ENCODE peak calls at places on chromosome 1, in five cellular contexts. T is WTC11, I is BE2C, Y is brain microvascular endothelial cell, O is stomach. N is an unnamed sample.

GRCh38 chr1:113758631-113759340 is 500 bp downstream of the PHTF1 start:
- DNase-seq in T (peak), I (peak), Y (no peak), O (peak), N (peak)

GRCh38 chr1:161792740-161793139 is 26.6 kb downstream of the ATF6 start:
- DNase-seq in T (no peak), I (no peak), Y (peak), O (no peak), N (no peak)

GRCh38 chr1:2427976-2428375 is 15.6 kb upstream of the PEX10 start:
- DNase-seq in T (no peak), I (no peak), Y (no peak), O (no peak), N (no peak)

GRCh38 chr1:11458811-11459275 is 20.1 kb upstream of the DISP3 start:
- DNase-seq in T (no peak), I (peak), Y (no peak), O (peak), N (no peak)

GRCh38 chr1:235326719-235327558 is 1.0 kb downstream of the ARID4B start:
- DNase-seq in T (peak), I (peak), Y (no peak), O (peak), N (peak)

GRCh38 chr1:200473698-200474371 is 64.0 kb upstream of the ZNF281 start:
- DNase-seq in T (no peak), I (peak), Y (no peak), O (no peak), N (no peak)

GRCh38 chr1:42748461-42749410 is 8.7 kb upstream of the CLDN19 start:
- DNase-seq in T (peak), I (no peak), Y (no peak), O (peak), N (no peak)

GRCh38 chr1:30525980-30526651 is 197.3 kb downstream of the MATN1 start:
- DNase-seq in T (no peak), I (peak), Y (peak), O (peak), N (no peak)

GRCh38 chr1:91502138-91502881 is 1.7 kb downstream of the CDC7 start:
- DNase-seq in T (no peak), I (no peak), Y (no peak), O (no peak), N (no peak)

GRCh38 chr1:114154146-114154962 is 685 bp upstream of the SYT6 start:
- DNase-seq in T (peak), I (peak), Y (no peak), O (no peak), N (peak)

GRCh38 chr1:5648410-5649165 is 343.6 kb downstream of the NPHP4 start:
- DNase-seq in T (no peak), I (no peak), Y (no peak), O (peak), N (no peak)

GRCh38 chr1:41749992-41750745 is 168.6 kb downstream of the HIVEP3 start:
- DNase-seq in T (no peak), I (no peak), Y (no peak), O (no peak), N (no peak)

GRCh38 chr1:196466656-196467055 is 141.6 kb downstream of the KCNT2 start:
- DNase-seq in T (no peak), I (no peak), Y (peak), O (no peak), N (no peak)

GRCh38 chr1:181647314-181648035 is 164.2 kb downstream of the CACNA1E start:
- DNase-seq in T (no peak), I (no peak), Y (no peak), O (peak), N (no peak)

GRCh38 chr1:2451744-2452582 is 24.1 kb upstream of the PLCH2 start:
- DNase-seq in T (no peak), I (no peak), Y (peak), O (no peak), N (no peak)

GRCh38 chr1:32363713-32364112 is 1.4 kb downstream of the TSSK3 start:
- DNase-seq in T (no peak), I (no peak), Y (no peak), O (no peak), N (no peak)

GRCh38 chr1:214316597-214316996 is 35.6 kb downstream of the SMYD2 start:
- DNase-seq in T (peak), I (no peak), Y (peak), O (no peak), N (no peak)

GRCh38 chr1:216600730-216601426 is 122.4 kb downstream of the ESRRG start:
- DNase-seq in T (peak), I (peak), Y (peak), O (peak), N (peak)

GRCh38 chr1:195188821-195189220 is 1419.4 kb downstream of the KCNT2 start:
- DNase-seq in T (no peak), I (no peak), Y (peak), O (no peak), N (no peak)

GRCh38 chr1:55421317-55421716 is 206.2 kb upstream of the USP24 start:
- DNase-seq in T (no peak), I (no peak), Y (no peak), O (no peak), N (no peak)

GRCh38 chr1:192700834-192701271 is 64.9 kb downstream of the RGS13 start:
- DNase-seq in T (no peak), I (no peak), Y (peak), O (no peak), N (no peak)

GRCh38 chr1:213934642-213935041 is 53.1 kb upstream of the PROX1 start:
- DNase-seq in T (no peak), I (peak), Y (no peak), O (peak), N (no peak)

GRCh38 chr1:154751690-154752089 is 118.4 kb downstream of the KCNN3 start:
- DNase-seq in T (no peak), I (no peak), Y (no peak), O (peak), N (no peak)

GRCh38 chr1:172109357-172109756 is 268.1 kb downstream of the DNM3 start:
- DNase-seq in T (no peak), I (peak), Y (no peak), O (no peak), N (no peak)

GRCh38 chr1:119298687-119299086 is 69.9 kb upstream of the HAO2 start:
- DNase-seq in T (no peak), I (no peak), Y (peak), O (no peak), N (no peak)

GRCh38 chr1:209576798-209577197 is 6.7 kb upstream of the CAMK1G start:
- DNase-seq in T (peak), I (peak), Y (peak), O (peak), N (peak)

GRCh38 chr1:237901284-237901870 is 10.7 kb upstream of the ZP4 start:
- DNase-seq in T (peak), I (peak), Y (no peak), O (no peak), N (no peak)

DNA sequence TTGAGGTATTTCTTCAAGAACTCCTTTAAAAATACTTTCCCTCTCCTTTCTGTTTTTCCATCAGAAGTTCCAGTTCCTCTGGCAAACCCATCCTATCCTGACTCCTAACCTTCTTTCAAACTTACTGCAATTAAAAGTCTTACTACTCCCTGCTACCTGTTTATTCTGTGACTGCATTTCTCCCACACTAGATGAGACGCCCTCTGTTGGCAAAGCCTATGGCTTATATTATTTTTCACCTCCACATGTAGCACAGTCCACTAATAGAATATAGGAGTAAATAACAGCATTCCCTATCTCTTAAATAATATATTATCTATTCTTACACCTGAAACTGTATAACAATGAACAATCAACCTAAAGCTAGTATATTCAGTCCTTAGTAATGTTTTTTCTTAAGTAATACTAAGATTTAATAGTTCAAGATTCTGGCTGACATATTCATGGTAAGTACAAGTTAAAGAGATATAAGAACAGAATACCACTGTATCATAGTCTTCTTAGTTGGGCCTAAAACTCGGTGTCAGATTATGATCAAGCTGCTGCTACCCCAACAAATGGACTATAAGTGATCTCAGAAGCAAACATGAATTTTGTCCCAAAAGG is 54.8 kb downstream of the RAB3GAP2 start:
- DNase-seq in T (no peak), I (no peak), Y (no peak), O (no peak), N (no peak)
- TF ChIP-seq CTCF in T (peak), I (peak), Y (peak), O (no peak), N (peak)

GRCh38 chr1:245079021-245079609 is 75.7 kb upstream of the KIF26B start:
- DNase-seq in T (no peak), I (peak), Y (peak), O (no peak), N (no peak)
- TF ChIP-seq CTCF in T (no peak), I (peak), Y (peak), O (no peak), N (peak)

DNA sequence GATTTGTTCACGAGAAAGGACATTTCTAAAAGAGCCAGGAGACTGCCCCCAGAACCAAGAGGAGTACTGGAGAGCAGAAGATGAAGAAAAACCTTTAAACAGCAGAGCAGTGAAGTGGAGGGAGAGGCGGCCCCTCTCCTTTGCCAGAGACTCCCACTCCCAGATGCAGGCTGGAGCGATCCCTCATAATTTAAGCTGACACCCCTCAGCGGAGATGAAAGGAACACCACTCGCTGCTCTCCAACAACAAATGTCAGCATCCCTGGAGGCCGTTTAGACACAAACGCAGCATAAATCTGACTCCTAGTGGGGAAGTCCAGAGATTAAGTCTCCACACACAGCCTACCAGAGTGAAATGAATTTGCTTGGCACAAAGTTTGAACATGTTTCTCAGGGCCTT is 137.8 kb downstream of the LMX1A start:
- DNase-seq in T (no peak), I (no peak), Y (no peak), O (no peak), N (no peak)
- TF ChIP-seq CTCF in T (no peak), I (no peak), Y (no peak), O (no peak), N (no peak)

GRCh38 chr1:8431028-8431427 is 113.1 kb downstream of the SLC45A1 start:
- DNase-seq in T (no peak), I (no peak), Y (no peak), O (no peak), N (no peak)
- TF ChIP-seq CTCF in T (no peak), I (peak), Y (peak), O (no peak), N (no peak)

GRCh38 chr1:85884372-85885035 is 176.3 kb upstream of the ZNHIT6 start:
- DNase-seq in T (no peak), I (no peak), Y (no peak), O (no peak), N (no peak)
- TF ChIP-seq CTCF in T (peak), I (peak), Y (peak), O (no peak), N (peak)

DNA sequence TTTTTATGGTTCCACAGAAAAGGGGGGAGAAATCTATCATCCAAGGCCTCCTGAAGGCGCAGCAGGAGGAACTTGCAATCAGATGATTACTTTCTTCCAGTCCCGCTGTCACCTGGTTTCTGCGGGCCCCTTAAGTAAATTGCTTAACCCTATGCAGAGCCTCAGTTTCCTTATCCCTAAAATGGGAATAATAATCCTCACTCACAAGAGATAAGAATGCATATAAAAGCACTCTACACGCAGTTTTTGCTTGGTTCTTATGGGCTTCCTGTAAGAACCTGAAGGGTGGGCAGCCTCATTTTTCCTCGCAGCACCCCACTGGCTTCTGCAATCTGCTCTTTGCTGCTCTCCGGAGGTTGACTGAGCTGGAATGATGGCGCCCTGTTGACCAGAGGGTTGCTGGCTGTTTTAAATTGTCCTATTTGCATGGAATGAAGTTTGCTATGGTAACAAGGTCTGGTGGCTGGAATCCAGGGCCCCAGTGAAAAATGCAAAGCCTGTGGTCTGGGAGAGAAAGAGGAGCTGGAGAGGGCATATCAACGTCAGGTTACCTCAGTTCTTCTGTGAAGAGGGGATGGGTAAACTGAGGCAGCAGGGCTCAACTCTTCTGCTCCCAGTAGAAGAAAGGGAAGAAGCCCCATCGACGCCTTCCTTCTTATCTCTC is 1.0 kb upstream of the KAZN start:
- DNase-seq in T (peak), I (no peak), Y (no peak), O (no peak), N (no peak)
- TF ChIP-seq CTCF in T (no peak), I (no peak), Y (no peak), O (no peak), N (no peak)

GRCh38 chr1:201655243-201655642 is 116.3 kb downstream of the NAV1 start:
- DNase-seq in T (peak), I (peak), Y (no peak), O (no peak), N (no peak)
- TF ChIP-seq CTCF in T (no peak), I (peak), Y (peak), O (no peak), N (no peak)

N was measured in glutamatergic neuron.